ENCODE peak calls at places on chromosomes 16 and 17, in seven cellular contexts. H is AG04450, G is MM.1S, D is thoracic aorta, V is OCI-LY7, Z is astrocyte of the spinal cord, J is psoas muscle. O is an unnamed sample.

GRCh38 chr16:35370617-35371016 is 1911.2 kb downstream of the TP53TG3F start:
- DNase-seq in Z (no peak), J (no peak), H (no peak), V (no peak), D (no peak), G (no peak), O (no peak)

GRCh38 chr17:80619535-80620235 is 75.0 kb downstream of the RPTOR start:
- DNase-seq in J (no peak), V (no peak), Z (no peak), G (no peak), H (no peak), D (no peak), O (no peak)

GRCh38 chr16:24989417-24989978 is 25.7 kb downstream of the ARHGAP17 start:
- DNase-seq in Z (no peak), G (no peak), H (no peak), V (no peak), J (no peak), D (no peak), O (no peak)

GRCh38 chr17:20121359-20122235 is 112.4 kb downstream of the SPECC1 start:
- DNase-seq in H (peak; percentile 33), G (peak; percentile 51), V (peak; percentile 60), J (peak; percentile 47), Z (peak; percentile 50), D (peak; percentile 38), O (no peak)

GRCh38 chr17:19418312-19418992 is 7.4 kb downstream of the RNF112 start:
- DNase-seq in J (peak; percentile 37), G (peak; percentile 16), V (peak; percentile 34), D (no peak), H (no peak), Z (peak; percentile 67), O (no peak)

GRCh38 chr16:27491894-27492587 is 57.7 kb downstream of the GTF3C1 start:
- DNase-seq in V (no peak), G (no peak), Z (no peak), D (no peak), J (no peak), H (no peak), O (no peak)

GRCh38 chr16:53775821-53776431 is 72.0 kb downstream of the FTO start:
- DNase-seq in G (no peak), J (peak; percentile 42), D (peak; percentile 12), H (peak; percentile 81), V (no peak), Z (peak; percentile 90), O (no peak)

GRCh38 chr17:17856386-17856785 is 19.6 kb upstream of the SREBF1 start:
- DNase-seq in J (no peak), H (no peak), Z (no peak), V (no peak), D (no peak), G (no peak), O (no peak)

GRCh38 chr17:42608692-42609181 is 437 bp downstream of the RETREG3 start:
- DNase-seq in H (no peak), G (peak; percentile 34), J (no peak), Z (peak; percentile 12), V (peak; percentile 55), D (no peak), O (no peak)

DNA sequence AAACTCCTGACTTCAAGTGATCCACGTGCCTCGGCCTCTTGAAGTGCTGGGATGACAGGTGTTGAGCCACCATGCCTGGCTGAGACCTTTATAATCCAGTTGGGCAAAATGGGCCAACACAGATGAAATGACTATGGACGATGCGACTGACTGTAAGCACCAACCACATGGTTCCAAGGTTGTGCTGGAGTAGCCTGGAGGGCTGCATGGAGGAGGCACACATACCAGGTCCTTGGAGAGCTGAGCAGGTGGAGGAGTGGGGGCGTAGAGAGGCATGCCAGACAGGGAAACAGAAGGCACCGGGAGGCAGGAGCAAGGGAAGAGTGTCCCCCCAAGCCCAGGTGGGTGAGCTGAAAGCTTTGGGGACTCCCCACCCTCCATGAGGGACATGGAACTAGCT is 85.2 kb downstream of the ABR start:
- DNase-seq in G (no peak), Z (no peak), J (no peak), H (no peak), D (no peak), V (no peak), O (no peak)
- TF ChIP-seq CTCF in G (no peak), Z (no peak), J (no peak), H (no peak), D (no peak), V (no peak), O (no peak)

DNA sequence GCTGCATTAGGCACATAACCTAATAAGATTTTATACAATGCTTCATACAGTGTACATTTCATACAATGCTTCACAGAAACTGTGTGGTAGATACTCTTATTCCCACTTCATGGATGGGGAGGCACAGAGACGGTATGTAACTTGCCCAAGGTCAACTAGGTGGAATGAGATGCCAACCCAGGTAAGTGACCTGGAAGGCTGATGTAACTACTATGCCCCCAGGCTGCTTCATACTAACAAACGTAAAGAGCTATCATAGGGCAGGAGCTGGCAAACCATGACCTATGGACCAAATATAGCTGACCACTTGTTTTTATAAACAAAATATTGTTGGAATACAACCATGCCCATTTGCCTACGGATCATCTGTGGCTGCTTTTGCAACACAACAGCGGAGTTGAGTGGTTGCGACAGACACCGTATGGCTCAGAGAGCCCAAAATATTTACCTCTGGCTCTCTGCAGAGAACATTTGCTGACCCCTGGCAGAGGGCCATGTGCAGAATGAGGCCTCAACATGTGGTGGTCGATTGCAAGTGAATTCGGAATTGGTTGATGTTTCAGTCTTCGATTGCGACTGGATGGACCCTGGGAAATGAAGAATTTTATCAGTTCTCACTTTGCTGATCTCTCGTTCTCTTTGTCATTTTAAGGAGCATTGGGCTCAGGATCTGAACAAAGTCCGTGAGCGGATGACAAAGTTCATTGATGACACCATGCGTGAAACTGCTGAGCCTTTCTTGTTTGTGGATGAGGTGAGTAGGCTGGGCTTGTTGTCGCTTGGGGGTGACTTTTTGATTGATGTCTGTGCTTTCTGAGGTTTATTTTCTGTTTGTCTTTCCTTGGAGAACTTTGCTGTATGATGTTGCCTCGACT is 109.7 kb downstream of the PLCG2 start:
- DNase-seq in J (no peak), Z (no peak), H (no peak), V (no peak), G (no peak), D (no peak), O (no peak)
- H3K4me3 ChIP-seq in J (no peak overlapping the region), Z (no peak overlapping the region), H (no peak overlapping the region), V (no peak overlapping the region), G (no peak overlapping the region), D (no peak overlapping the region), O (no peak overlapping the region)

DNA sequence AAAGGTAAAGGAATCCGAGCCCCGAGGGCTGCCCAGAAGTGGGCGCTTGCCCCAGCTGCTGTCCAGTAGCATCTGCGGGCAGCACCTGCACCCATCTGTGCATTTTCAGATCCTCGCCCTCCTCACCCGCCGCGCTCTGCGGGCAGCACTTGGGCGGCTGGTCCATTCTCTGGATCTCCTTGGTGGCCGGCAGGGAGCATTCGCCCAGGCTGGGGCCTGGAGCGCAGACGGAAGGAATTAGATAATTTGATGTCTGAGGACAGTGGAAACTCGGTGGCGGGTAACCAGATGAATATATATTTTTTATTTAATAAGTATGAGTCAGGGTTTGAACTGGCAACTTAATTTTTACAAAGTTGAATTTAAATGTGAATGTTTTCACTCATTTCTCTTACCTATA is 88.5 kb downstream of the NPIPB11 start:
- DNase-seq in Z (peak; percentile 33), G (peak; percentile 8), D (no peak), H (no peak), V (no peak), J (no peak), O (no peak)
- TF ChIP-seq CTCF in Z (peak; percentile 58), G (peak; percentile 15), D (no peak), H (peak; percentile 18), V (no peak), J (no peak), O (no peak)

GRCh38 chr17:72121164-72122001 is 563 bp downstream of the SOX9 start:
- DNase-seq in H (no peak), D (no peak), G (no peak), V (no peak), Z (peak; percentile 72), J (peak; percentile 48), O (peak; percentile 68)

GRCh38 chr17:72123496-72123963 is 2.7 kb downstream of the SOX9 start:
- DNase-seq in H (no peak), V (no peak), D (no peak), J (no peak), Z (peak; percentile 7), G (no peak), O (no peak)

GRCh38 chr17:72122668-72123495 is 2.1 kb downstream of the SOX9 start:
- DNase-seq in G (peak; percentile 30), D (no peak), J (peak; percentile 26), H (no peak), Z (peak; percentile 31), V (no peak), O (peak; percentile 54)

GRCh38 chr17:72122002-72122310 is 1.1 kb downstream of the SOX9 start:
- DNase-seq in J (no peak), G (no peak), Z (no peak), H (no peak), V (no peak), D (no peak), O (no peak)

GRCh38 chr17:72122336-72122667 is 1.5 kb downstream of the SOX9 start:
- DNase-seq in H (no peak), G (no peak), Z (peak; percentile 65), V (no peak), D (no peak), J (no peak), O (no peak)
- H3K4me3 ChIP-seq in H (peak overlapping the region; percentile 94), G (peak overlapping the region; percentile 71), Z (peak overlapping the region; percentile 94), V (no peak overlapping the region), D (peak overlapping the region; percentile 64), J (peak overlapping the region; percentile 81), O (peak overlapping the region; percentile 70)

O was measured in GM06990.